ENCODE peak calls at places on chromosomes 6 and 20, in nine cellular contexts. X is mesendoderm; I is stomach; D is A549; O is tibial nerve; P is lung; T is esophagus squamous epithelium; F is CD8-positive, alpha-beta memory T cell; K is breast epithelium. H is an unnamed sample. For H3K4me1, the result is how much of the 10 kb centered on the place peaks cover.

GRCh38 chr20:4488407-4489339 is 233.0 kb upstream of the PRND start:
- DNase-seq in X (no peak), I (no peak), D (no peak), O (no peak), P (no peak), T (no peak), F (no peak), K (no peak), H (no peak)

GRCh38 chr20:18742841-18743240 is 70.7 kb upstream of the SCP2D1 start:
- DNase-seq in X (no peak), I (no peak), D (no peak), O (no peak), P (no peak), T (no peak), F (no peak), K (no peak), H (no peak)

GRCh38 chr20:21113697-21114096 is 7.5 kb upstream of the LINC00237 start:
- DNase-seq in X (no peak), I (no peak), D (no peak), O (no peak), P (no peak), T (no peak), F (no peak), K (no peak), H (no peak)

GRCh38 chr20:17304785-17305184 is 77.9 kb downstream of the PCSK2 start:
- DNase-seq in X (no peak), I (no peak), D (no peak), O (no peak), P (no peak), T (no peak), F (no peak), K (no peak), H (no peak)

GRCh38 chr6:128204621-128205020 is 303.8 kb upstream of the THEMIS start:
- DNase-seq in X (peak), I (no peak), D (no peak), O (no peak), P (no peak), T (no peak), F (no peak), K (no peak), H (no peak)

GRCh38 chr20:37251836-37252477 is 9.7 kb downstream of the GHRH start:
- DNase-seq in X (peak), I (no peak), D (no peak), O (no peak), P (no peak), T (no peak), F (no peak), K (no peak), H (no peak)

GRCh38 chr6:100464910-100465700 is at the start of gene SIM1:
- DNase-seq in X (peak), I (no peak), D (no peak), O (no peak), P (no peak), T (no peak), F (no peak), K (peak), H (peak)

GRCh38 chr6:118319890-118320289 is 228.2 kb upstream of the PLN start:
- DNase-seq in X (peak), I (no peak), D (no peak), O (no peak), P (no peak), T (no peak), F (no peak), K (no peak), H (no peak)

GRCh38 chr6:46130665-46131064 is 876 bp downstream of the ENPP4 start:
- DNase-seq in X (peak), I (no peak), D (no peak), O (no peak), P (no peak), T (no peak), F (no peak), K (no peak), H (no peak)

GRCh38 chr6:144340541-144341371 is 55.6 kb downstream of the UTRN start:
- DNase-seq in X (no peak), I (no peak), D (no peak), O (no peak), P (no peak), T (no peak), F (no peak), K (no peak), H (no peak)

GRCh38 chr20:45377191-45377775 is 842 bp downstream of the TP53TG5 start:
- DNase-seq in X (no peak), I (no peak), D (no peak), O (no peak), P (peak), T (no peak), F (no peak), K (no peak), H (no peak)

GRCh38 chr6:11500008-11500407 is 37.5 kb upstream of the TMEM170B start:
- DNase-seq in X (peak), I (no peak), D (no peak), O (no peak), P (no peak), T (no peak), F (no peak), K (no peak), H (no peak)

GRCh38 chr6:135411339-135411738 is 86.2 kb downstream of the AHI1 start:
- DNase-seq in X (no peak), I (no peak), D (no peak), O (no peak), P (no peak), T (no peak), F (no peak), K (no peak), H (no peak)

GRCh38 chr20:24683676-24684075 is 214.2 kb downstream of the SYNDIG1 start:
- DNase-seq in X (no peak), I (no peak), D (no peak), O (no peak), P (no peak), T (no peak), F (no peak), K (no peak), H (no peak)

GRCh38 chr6:18585032-18585573 is 198.0 kb downstream of the RNF144B start:
- DNase-seq in X (peak), I (no peak), D (no peak), O (no peak), P (peak), T (no peak), F (no peak), K (no peak), H (no peak)

GRCh38 chr20:9270831-9271230 is 201.9 kb downstream of the PLCB4 start:
- DNase-seq in X (no peak), I (no peak), D (no peak), O (no peak), P (no peak), T (no peak), F (no peak), K (no peak), H (no peak)

GRCh38 chr6:24752917-24753486 is 21.7 kb upstream of the GMNN start:
- DNase-seq in X (no peak), I (no peak), D (no peak), O (no peak), P (no peak), T (no peak), F (no peak), K (no peak), H (no peak)

GRCh38 chr6:113824411-113824810 is 32.7 kb upstream of the MARCKS start:
- DNase-seq in X (no peak), I (no peak), D (no peak), O (no peak), P (no peak), T (no peak), F (no peak), K (peak), H (no peak)

GRCh38 chr20:8196096-8196495 is 64.0 kb downstream of the PLCB1 start:
- DNase-seq in X (peak), I (no peak), D (no peak), O (no peak), P (no peak), T (no peak), F (no peak), K (no peak), H (no peak)

DNA sequence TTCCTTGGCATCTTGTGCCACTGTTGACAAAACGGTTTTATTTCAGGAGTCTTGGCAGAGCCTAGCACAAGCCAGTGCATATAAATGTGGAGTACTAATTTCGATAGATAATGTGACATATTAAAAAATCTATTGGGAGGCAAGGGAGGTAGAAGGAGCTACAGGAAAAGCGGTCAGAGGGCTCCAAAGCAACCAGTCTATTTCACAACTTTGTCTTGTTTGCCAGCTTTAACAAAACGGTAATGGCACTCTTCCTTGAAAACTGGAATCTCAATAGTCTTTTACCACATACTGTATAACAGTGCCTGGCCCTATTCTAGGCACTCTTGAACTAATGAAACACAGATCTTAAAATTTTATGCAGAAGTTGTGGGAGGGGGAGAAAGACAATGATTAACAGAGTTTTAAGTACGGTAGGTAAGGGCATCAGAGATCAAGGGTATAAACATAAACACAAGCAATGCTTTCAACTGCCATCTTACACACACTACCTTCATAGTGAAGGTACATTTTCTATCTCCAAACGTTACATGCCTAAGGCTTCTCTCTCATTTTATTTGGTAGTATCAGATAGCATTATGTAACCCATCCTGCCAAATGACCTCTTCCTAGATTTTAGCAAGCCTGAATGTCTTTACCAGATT is 33.5 kb upstream of the SYNCRIP start:
- DNase-seq in X (no peak), I (no peak), D (no peak), O (no peak), P (no peak), T (no peak), F (no peak), K (no peak), H (no peak)
- H3K27ac ChIP-seq in X (no peak), I (peak), D (peak), O (no peak), P (no peak), T (peak), F (peak), K (peak), H (no peak)

GRCh38 chr6:138205437-138206094 is 12.7 kb downstream of the PBOV1 start:
- DNase-seq in X (no peak), I (no peak), D (no peak), O (no peak), P (no peak), T (no peak), F (no peak), K (no peak), H (no peak)
- H3K4me1 ChIP-seq in X (under half), I (under half), D (under half), O (under half), P (under half), T (under half), F (under half), K (under half), H (under half)

DNA sequence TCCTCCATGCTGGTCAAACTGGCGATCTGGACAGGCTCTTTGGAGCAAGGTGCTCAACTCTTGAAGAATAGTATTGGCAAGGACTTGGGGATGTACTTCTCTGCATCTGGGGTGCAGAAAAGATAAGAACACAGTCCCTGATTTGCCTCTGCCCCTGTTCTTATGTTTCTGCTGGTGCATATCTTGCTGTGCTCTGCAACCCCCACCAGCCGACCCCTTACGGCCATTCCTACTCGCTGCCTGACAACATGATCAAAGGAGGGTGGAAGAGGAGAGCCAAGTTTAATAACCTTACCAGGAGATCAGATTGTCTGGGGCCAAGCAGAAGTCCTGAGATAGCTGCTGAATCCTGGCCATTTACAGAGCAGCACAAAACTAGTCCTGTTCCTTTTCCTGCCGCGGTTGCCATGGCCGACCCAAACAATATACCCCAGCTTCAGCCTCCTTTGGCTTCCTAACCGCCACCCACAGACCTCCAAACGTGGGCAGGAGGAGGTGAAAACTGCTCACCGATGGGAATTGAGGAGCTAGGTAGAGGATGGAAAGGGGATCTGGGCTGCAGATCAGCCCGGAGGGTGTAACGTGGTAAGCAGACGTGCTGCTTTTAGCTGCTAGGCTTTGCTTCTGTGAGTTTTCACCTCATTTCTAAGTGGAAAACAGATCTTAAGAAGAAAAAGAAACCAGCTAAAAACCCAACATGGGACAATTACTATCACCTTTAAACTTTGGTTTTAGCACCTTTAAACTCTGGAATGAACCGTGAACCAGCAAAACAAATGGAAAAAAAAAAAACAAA is 60.9 kb downstream of the ATXN1 start:
- DNase-seq in X (peak), I (no peak), D (no peak), O (no peak), P (no peak), T (no peak), F (peak), K (no peak), H (no peak)
- H3K27ac ChIP-seq in X (no peak), I (peak), D (peak), O (no peak), P (no peak), T (peak), F (peak), K (peak), H (no peak)

GRCh38 chr20:32466739-32467505 is 108.8 kb downstream of the ASXL1 start:
- DNase-seq in X (no peak), I (no peak), D (no peak), O (no peak), P (no peak), T (no peak), F (no peak), K (no peak), H (no peak)

GRCh38 chr20:32462900-32463641 is 104.9 kb downstream of the ASXL1 start:
- DNase-seq in X (no peak), I (peak), D (no peak), O (no peak), P (no peak), T (no peak), F (no peak), K (no peak), H (peak)

GRCh38 chr20:32465092-32465900 is 107.2 kb downstream of the ASXL1 start:
- DNase-seq in X (no peak), I (peak), D (peak), O (no peak), P (peak), T (no peak), F (no peak), K (peak), H (peak)

GRCh38 chr20:32463642-32464400 is 105.7 kb downstream of the ASXL1 start:
- DNase-seq in X (no peak), I (peak), D (no peak), O (no peak), P (no peak), T (no peak), F (no peak), K (peak), H (peak)

GRCh38 chr20:32464401-32465091 is 106.4 kb downstream of the ASXL1 start:
- DNase-seq in X (no peak), I (no peak), D (no peak), O (no peak), P (no peak), T (no peak), F (no peak), K (no peak), H (no peak)
- H3K4me1 ChIP-seq in X (under half), I (half or more), D (half or more), O (half or more), P (under half), T (under half), F (under half), K (under half), H (under half)

GRCh38 chr20:31665753-31666152 is 28.0 kb downstream of the COX4I2 start:
- DNase-seq in X (no peak), I (no peak), D (no peak), O (no peak), P (no peak), T (no peak), F (no peak), K (no peak), H (no peak)
- H3K27ac ChIP-seq in X (no peak), I (peak), D (peak), O (peak), P (peak), T (peak), F (peak), K (peak), H (peak)

GRCh38 chr20:57695940-57696339 is 13.9 kb downstream of the PMEPA1 start:
- DNase-seq in X (no peak), I (no peak), D (no peak), O (no peak), P (no peak), T (no peak), F (no peak), K (no peak), H (no peak)
- H3K4me1 ChIP-seq in X (under half), I (half or more), D (half or more), O (under half), P (under half), T (under half), F (under half), K (under half), H (under half)

DNA sequence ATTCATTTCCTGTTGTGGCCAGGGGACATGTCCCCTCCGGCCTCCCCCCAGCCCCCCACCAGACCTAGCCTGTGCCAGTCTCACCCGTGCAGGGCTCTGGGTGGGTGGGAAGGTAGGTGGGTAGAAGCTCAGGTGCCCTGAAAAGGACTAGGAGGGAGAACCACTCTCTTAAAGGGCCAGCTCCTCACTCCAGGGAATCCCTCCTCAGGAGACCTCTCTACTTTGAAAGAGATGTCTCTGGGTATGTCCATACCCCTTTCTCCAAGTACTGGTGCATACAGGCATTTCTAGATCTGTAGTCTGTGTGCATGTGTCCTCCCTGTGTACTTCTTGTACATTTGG is 60.8 kb upstream of the EPB41L1 start:
- DNase-seq in X (no peak), I (no peak), D (no peak), O (no peak), P (no peak), T (no peak), F (no peak), K (no peak), H (no peak)
- H3K27ac ChIP-seq in X (no peak), I (peak), D (peak), O (peak), P (peak), T (peak), F (no peak), K (peak), H (peak)

DNA sequence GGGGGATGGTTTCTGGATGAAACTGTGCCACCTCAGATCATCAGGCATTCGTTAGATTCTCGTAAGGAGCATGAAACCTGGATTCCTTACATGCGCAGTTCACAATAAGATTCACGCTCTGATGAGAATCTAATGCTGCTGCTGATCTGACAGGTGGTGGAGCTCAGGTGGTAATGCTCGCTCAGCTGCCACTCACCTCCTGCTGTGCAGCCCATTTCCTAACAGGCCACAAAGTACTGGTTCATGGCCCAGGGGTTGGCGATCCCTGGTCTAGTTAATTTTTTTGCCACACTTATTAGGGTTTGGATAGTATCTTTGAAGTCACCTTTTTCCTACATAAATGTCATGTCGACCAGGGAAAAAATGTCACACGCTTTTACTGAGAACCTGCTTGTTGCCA is 96.8 kb upstream of the MLIP start:
- DNase-seq in X (no peak), I (no peak), D (no peak), O (no peak), P (no peak), T (no peak), F (no peak), K (no peak), H (no peak)
- H3K4me1 ChIP-seq in X (under half), I (under half), D (under half), O (under half), P (under half), T (under half), F (under half), K (under half), H (under half)